ENCODE peak calls at places on chromosomes 3 and 15, in seven cellular contexts. A, U, W, O, M, L and H are unnamed samples.

GRCh38 chr3:183274609-183275008 is 21.6 kb downstream of the B3GNT5 start:
- DNase-seq in A (peak; percentile 70), U (no peak), W (no peak), O (no peak), M (no peak), L (no peak), H (no peak)

GRCh38 chr3:56269755-56270154 is 198.5 kb downstream of the ERC2 start:
- DNase-seq in A (no peak), U (no peak), W (no peak), O (no peak), M (no peak), L (peak; percentile 21), H (no peak)

GRCh38 chr15:63372018-63372705 is 9.5 kb downstream of the CA12 start:
- DNase-seq in A (peak; percentile 97), U (no peak), W (peak; percentile 98), O (no peak), M (no peak), L (peak; percentile 97), H (peak; percentile 65)

GRCh38 chr3:62261800-62262199 is 111.5 kb downstream of the FEZF2 start:
- DNase-seq in A (no peak), U (no peak), W (no peak), O (no peak), M (no peak), L (no peak), H (no peak)

GRCh38 chr3:112855883-112856282 is 9.2 kb upstream of the CD200R1L start:
- DNase-seq in A (no peak), U (no peak), W (no peak), O (no peak), M (no peak), L (no peak), H (no peak)

GRCh38 chr15:57541805-57542504 is 49.7 kb upstream of the MYZAP start:
- DNase-seq in A (peak; percentile 53), U (peak; percentile 84), W (peak; percentile 75), O (peak; percentile 70), M (no peak), L (peak; percentile 81), H (no peak)

GRCh38 chr15:78194568-78194925 is 39.8 kb downstream of the ACSBG1 start:
- DNase-seq in A (no peak), U (no peak), W (no peak), O (no peak), M (no peak), L (no peak), H (no peak)

GRCh38 chr3:115808239-115808638 is 184.9 kb downstream of the GAP43 start:
- DNase-seq in A (no peak), U (no peak), W (no peak), O (no peak), M (no peak), L (no peak), H (no peak)

GRCh38 chr15:29093696-29094343 is 175.8 kb downstream of the NSMCE3 start:
- DNase-seq in A (no peak), U (no peak), W (no peak), O (no peak), M (no peak), L (no peak), H (no peak)
- H2AFZ ChIP-seq in A (no peak overlapping the region), U (no peak overlapping the region), W (no peak overlapping the region), O (no peak overlapping the region), M (no peak overlapping the region), L (no peak overlapping the region), H (no peak overlapping the region)

GRCh38 chr3:11919390-11919789 is 72.7 kb upstream of the TAMM41 start:
- DNase-seq in A (no peak), U (peak; percentile 51), W (no peak), O (peak; percentile 69), M (no peak), L (no peak), H (no peak)
- H2AFZ ChIP-seq in A (no peak overlapping the region), U (no peak overlapping the region), W (no peak overlapping the region), O (peak overlapping the region; percentile 50), M (no peak overlapping the region), L (no peak overlapping the region), H (no peak overlapping the region)

GRCh38 chr15:88744548-88745020 is 58.7 kb upstream of the ACAN start:
- DNase-seq in A (no peak), U (peak; percentile 62), W (no peak), O (peak; percentile 55), M (no peak), L (no peak), H (no peak)
- H2AFZ ChIP-seq in A (no peak overlapping the region), U (no peak overlapping the region), W (peak overlapping the region; percentile 76), O (no peak overlapping the region), M (no peak overlapping the region), L (no peak overlapping the region), H (no peak overlapping the region)

DNA sequence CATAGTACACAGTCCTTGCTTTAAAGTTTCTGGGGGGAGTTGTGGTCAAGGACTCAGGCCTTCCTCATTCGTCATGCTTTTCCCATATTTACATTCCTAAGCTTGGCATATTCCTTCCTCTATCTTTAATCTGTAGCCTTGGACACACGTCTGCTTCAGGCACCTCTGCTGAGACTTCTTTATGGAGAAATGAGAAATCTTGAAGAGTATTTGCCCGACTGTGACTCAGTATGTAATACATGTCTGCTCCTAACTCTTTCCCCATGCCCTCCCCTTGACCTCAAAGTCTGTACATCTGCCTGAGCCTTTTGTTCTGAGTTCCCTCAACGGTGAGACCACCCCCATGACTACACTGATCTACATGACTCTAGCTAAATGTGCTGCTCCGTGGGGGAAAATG is 246.1 kb downstream of the SI start:
- DNase-seq in A (no peak), U (no peak), W (no peak), O (no peak), M (no peak), L (no peak), H (no peak)
- H2AFZ ChIP-seq in A (no peak overlapping the region), U (peak overlapping the region; percentile 23), W (no peak overlapping the region), O (no peak overlapping the region), M (no peak overlapping the region), L (no peak overlapping the region), H (no peak overlapping the region)

GRCh38 chr3:43768594-43768993 is 77.9 kb downstream of the ABHD5 start:
- DNase-seq in A (peak; percentile 69), U (no peak), W (peak; percentile 31), O (no peak), M (no peak), L (peak; percentile 87), H (no peak)
- H2AFZ ChIP-seq in A (peak overlapping the region; percentile 81), U (no peak overlapping the region), W (peak overlapping the region; percentile 47), O (no peak overlapping the region), M (no peak overlapping the region), L (no peak overlapping the region), H (peak overlapping the region; percentile 71)

DNA sequence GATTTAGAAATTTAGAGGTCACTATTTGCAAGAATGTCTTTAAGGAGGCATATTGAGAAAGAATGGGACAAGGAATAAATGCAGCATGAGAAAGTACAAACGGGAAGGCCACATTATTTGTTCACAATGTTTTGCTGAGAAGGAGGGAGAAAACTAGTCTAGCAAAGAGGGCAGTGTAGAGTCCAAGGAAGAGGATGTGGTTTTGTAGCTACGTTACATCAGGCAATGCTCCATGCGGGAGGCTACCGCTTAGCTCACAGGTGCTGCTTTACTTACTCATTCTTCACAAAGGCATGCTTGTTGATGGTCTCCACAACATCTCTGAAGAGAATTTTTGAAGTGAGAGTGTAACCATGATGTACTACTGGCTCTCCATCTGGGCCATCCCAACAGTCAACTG is 191.1 kb downstream of the PLCH1 start:
- DNase-seq in A (peak; percentile 81), U (no peak), W (no peak), O (no peak), M (no peak), L (no peak), H (no peak)
- H2AFZ ChIP-seq in A (peak overlapping the region; percentile 76), U (no peak overlapping the region), W (no peak overlapping the region), O (no peak overlapping the region), M (no peak overlapping the region), L (no peak overlapping the region), H (no peak overlapping the region)